ENCODE peak calls at places on chromosomes 13 and 19, in eight cellular contexts. A is Panc1; R is mesothelial cell of epicardium; Q is choroid plexus epithelial cell; B is fibroblast of lung; W is WTC11; O is GM12865; F is activated naive CD8-positive, alpha-beta T cell treated with anti-CD3 and anti-CD28 coated beads, Interleukin-2, amount 50 U/mL, for 24 hours. U is an unnamed sample.

GRCh38 chr19:54889566-54889965 is 15.5 kb downstream of the FCAR start:
- DNase-seq in Q (no peak), B (no peak), O (no peak), W (no peak), A (no peak), F (no peak), R (no peak), U (no peak)

GRCh38 chr13:111049791-111050538 is 65.1 kb upstream of the ARHGEF7 start:
- DNase-seq in O (peak; percentile 35), Q (peak; percentile 44), W (peak; percentile 47), F (peak; percentile 11), B (no peak), R (no peak), A (no peak), U (no peak)

GRCh38 chr13:30918662-30919405 is 12.8 kb downstream of the MEDAG start:
- DNase-seq in R (no peak), O (no peak), Q (no peak), B (peak; percentile 40), W (no peak), A (no peak), F (no peak), U (no peak)

GRCh38 chr13:102772042-102772425 is 1.6 kb downstream of the TEX30 start:
- DNase-seq in R (no peak), F (no peak), A (no peak), Q (no peak), B (no peak), W (no peak), O (no peak), U (no peak)

GRCh38 chr19:7778081-7778480 is 15.0 kb downstream of the CLEC4M start:
- DNase-seq in O (no peak), F (no peak), W (no peak), B (no peak), Q (no peak), A (no peak), R (no peak), U (no peak)

GRCh38 chr19:44151491-44151890 is 10.1 kb downstream of the ZNF234 start:
- DNase-seq in W (no peak), O (no peak), B (no peak), A (no peak), R (no peak), Q (no peak), F (no peak), U (no peak)

GRCh38 chr13:43905435-43906031 is 25.8 kb downstream of the LACC1 start:
- DNase-seq in A (peak; percentile 25), F (no peak), Q (peak; percentile 86), B (peak; percentile 58), W (no peak), O (peak; percentile 69), R (no peak), U (peak; percentile 48)

GRCh38 chr13:41505209-41505835 is 48.0 kb downstream of the RGCC start:
- DNase-seq in Q (peak; percentile 91), O (no peak), R (no peak), A (no peak), B (peak; percentile 98), F (no peak), W (no peak), U (peak; percentile 14)

GRCh38 chr19:54434862-54435174 is 14.2 kb upstream of the LENG8 start:
- DNase-seq in Q (no peak), R (no peak), B (no peak), A (no peak), W (no peak), F (no peak), O (no peak), U (no peak)

U was measured in activated CD8-positive, alpha-beta T cell treated with anti-CD3 and anti-CD28 coated beads, Interleukin-2, amount 10 ng/mL, durations not matched to agents 7 days and 5 days.